ENCODE peak calls at places on chromosomes 4 and X, in nine cellular contexts. One of them, this sample, is unnamed.

GRCh38 chr4:177480796-177481195 is 38.6 kb upstream of the AGA start:
- DNase-seq in activated CD4-positive, alpha-beta T cell treated with anti-CD3 and anti-CD28 coated beads for 48 hours: no peak
- DNase-seq in endothelial cell: no peak
- DNase-seq in HFF-Myc: no peak
- DNase-seq in GM19239: no peak
- DNase-seq in effector CD4-positive, alpha-beta T cell: no peak
- DNase-seq in myocyte: no peak
- DNase-seq in occipital lobe: no peak
- DNase-seq in cardiac muscle cell: no peak
- DNase-seq in this sample: no peak

GRCh38 chr4:145937990-145938611 is 522 bp downstream of the ZNF827 start:
- DNase-seq in activated CD4-positive, alpha-beta T cell treated with anti-CD3 and anti-CD28 coated beads for 48 hours: peak; percentile 49
- DNase-seq in endothelial cell: peak; percentile 11
- DNase-seq in HFF-Myc: no peak
- DNase-seq in GM19239: no peak
- DNase-seq in effector CD4-positive, alpha-beta T cell: peak; percentile 30
- DNase-seq in myocyte: peak; percentile 57
- DNase-seq in occipital lobe: no peak
- DNase-seq in cardiac muscle cell: peak; percentile 60
- DNase-seq in this sample: peak; percentile 22

GRCh38 chrX:102155806-102156179 is at the start of gene BEX5:
- DNase-seq in activated CD4-positive, alpha-beta T cell treated with anti-CD3 and anti-CD28 coated beads for 48 hours: peak; percentile 56
- DNase-seq in endothelial cell: peak; percentile 52
- DNase-seq in HFF-Myc: no peak
- DNase-seq in GM19239: peak; percentile 6
- DNase-seq in effector CD4-positive, alpha-beta T cell: peak; percentile 43
- DNase-seq in myocyte: peak; percentile 0
- DNase-seq in occipital lobe: peak; percentile 69
- DNase-seq in cardiac muscle cell: peak; percentile 80
- DNase-seq in this sample: no peak

GRCh38 chrX:77446029-77446585 is 1.1 kb upstream of the FGF16 start:
- DNase-seq in activated CD4-positive, alpha-beta T cell treated with anti-CD3 and anti-CD28 coated beads for 48 hours: peak; percentile 53
- DNase-seq in endothelial cell: peak; percentile 48
- DNase-seq in HFF-Myc: no peak
- DNase-seq in GM19239: peak; percentile 4
- DNase-seq in effector CD4-positive, alpha-beta T cell: no peak
- DNase-seq in myocyte: no peak
- DNase-seq in occipital lobe: no peak
- DNase-seq in cardiac muscle cell: no peak
- DNase-seq in this sample: no peak

GRCh38 chr4:101141855-101142254 is 205.5 kb downstream of the PPP3CA start:
- DNase-seq in activated CD4-positive, alpha-beta T cell treated with anti-CD3 and anti-CD28 coated beads for 48 hours: no peak
- DNase-seq in endothelial cell: no peak
- DNase-seq in HFF-Myc: no peak
- DNase-seq in GM19239: no peak
- DNase-seq in effector CD4-positive, alpha-beta T cell: no peak
- DNase-seq in myocyte: no peak
- DNase-seq in occipital lobe: no peak
- DNase-seq in cardiac muscle cell: no peak
- DNase-seq in this sample: no peak

GRCh38 chr4:66187175-66187720 is 517.0 kb upstream of the EPHA5 start:
- DNase-seq in activated CD4-positive, alpha-beta T cell treated with anti-CD3 and anti-CD28 coated beads for 48 hours: no peak
- DNase-seq in endothelial cell: no peak
- DNase-seq in HFF-Myc: no peak
- DNase-seq in GM19239: no peak
- DNase-seq in effector CD4-positive, alpha-beta T cell: no peak
- DNase-seq in myocyte: peak; percentile 5
- DNase-seq in occipital lobe: no peak
- DNase-seq in cardiac muscle cell: no peak
- DNase-seq in this sample: no peak

GRCh38 chr4:176443117-176443516 is 123.4 kb downstream of the SPCS3 start:
- DNase-seq in activated CD4-positive, alpha-beta T cell treated with anti-CD3 and anti-CD28 coated beads for 48 hours: no peak
- DNase-seq in endothelial cell: no peak
- DNase-seq in HFF-Myc: peak; percentile 74
- DNase-seq in GM19239: no peak
- DNase-seq in effector CD4-positive, alpha-beta T cell: no peak
- DNase-seq in myocyte: peak; percentile 89
- DNase-seq in occipital lobe: no peak
- DNase-seq in cardiac muscle cell: no peak
- DNase-seq in this sample: peak; percentile 93

GRCh38 chr4:8647094-8647570 is 54.6 kb downstream of the CPZ start:
- DNase-seq in activated CD4-positive, alpha-beta T cell treated with anti-CD3 and anti-CD28 coated beads for 48 hours: no peak
- DNase-seq in endothelial cell: no peak
- DNase-seq in HFF-Myc: no peak
- DNase-seq in GM19239: no peak
- DNase-seq in effector CD4-positive, alpha-beta T cell: no peak
- DNase-seq in myocyte: no peak
- DNase-seq in occipital lobe: no peak
- DNase-seq in cardiac muscle cell: no peak
- DNase-seq in this sample: no peak

GRCh38 chr4:187380181-187380581 is 615.4 kb upstream of the ZFP42 start:
- DNase-seq in activated CD4-positive, alpha-beta T cell treated with anti-CD3 and anti-CD28 coated beads for 48 hours: no peak
- DNase-seq in endothelial cell: peak; percentile 43
- DNase-seq in HFF-Myc: no peak
- DNase-seq in GM19239: no peak
- DNase-seq in effector CD4-positive, alpha-beta T cell: no peak
- DNase-seq in myocyte: no peak
- DNase-seq in occipital lobe: no peak
- DNase-seq in cardiac muscle cell: peak; percentile 22
- DNase-seq in this sample: no peak

GRCh38 chrX:38172596-38172995 is 48.1 kb downstream of the SRPX start:
- DNase-seq in activated CD4-positive, alpha-beta T cell treated with anti-CD3 and anti-CD28 coated beads for 48 hours: no peak
- DNase-seq in endothelial cell: no peak
- DNase-seq in HFF-Myc: no peak
- DNase-seq in GM19239: no peak
- DNase-seq in effector CD4-positive, alpha-beta T cell: no peak
- DNase-seq in myocyte: no peak
- DNase-seq in occipital lobe: no peak
- DNase-seq in cardiac muscle cell: no peak
- DNase-seq in this sample: no peak

GRCh38 chr4:107733431-107733925 is 13.4 kb upstream of the PAPSS1 start:
- DNase-seq in activated CD4-positive, alpha-beta T cell treated with anti-CD3 and anti-CD28 coated beads for 48 hours: no peak
- DNase-seq in endothelial cell: no peak
- DNase-seq in HFF-Myc: no peak
- DNase-seq in GM19239: no peak
- DNase-seq in effector CD4-positive, alpha-beta T cell: no peak
- DNase-seq in myocyte: no peak
- DNase-seq in occipital lobe: no peak
- DNase-seq in cardiac muscle cell: no peak
- DNase-seq in this sample: peak; percentile 25